ENCODE peak calls at places on chromosomes 3 and 15, in nine cellular contexts. N is right lobe of liver, J is A549, I is K562, T is right atrium auricular region, F is cardiac muscle cell, D is stomach, Q is PC-3, M is ovary. K is an unnamed sample.

GRCh38 chr3:156997351-156997750 is 162.6 kb downstream of the CCNL1 start:
- DNase-seq in T (no peak), F (peak; percentile 48), N (no peak), D (no peak), Q (no peak), I (no peak), J (no peak), M (no peak), K (no peak)

GRCh38 chr3:142470826-142471225 is 23.0 kb upstream of the XRN1 start:
- DNase-seq in F (no peak), I (no peak), D (no peak), M (no peak), T (no peak), Q (no peak), J (no peak), N (no peak), K (no peak)

GRCh38 chr3:101144080-101144479 is 150.9 kb upstream of the ABI3BP start:
- DNase-seq in J (no peak), N (no peak), Q (no peak), F (no peak), D (no peak), M (no peak), T (no peak), I (no peak), K (no peak)

GRCh38 chr3:156448300-156448699 is 106.6 kb downstream of the SSR3 start:
- DNase-seq in D (no peak), Q (peak; percentile 65), I (peak; percentile 68), N (no peak), J (peak; percentile 41), T (no peak), M (no peak), F (peak; percentile 53), K (no peak)

GRCh38 chr3:57939776-57940175 is 68.4 kb upstream of the FLNB start:
- DNase-seq in Q (no peak), T (peak; percentile 50), D (no peak), J (no peak), I (no peak), M (no peak), F (no peak), N (no peak), K (no peak)

GRCh38 chr15:62899090-62899493 is 143.5 kb upstream of the TPM1 start:
- DNase-seq in M (no peak), D (no peak), Q (peak; percentile 74), N (peak; percentile 90), I (no peak), J (peak; percentile 58), F (no peak), T (no peak), K (no peak)

GRCh38 chr15:34271493-34271892 is 46.7 kb downstream of the EMC4 start:
- DNase-seq in J (peak; percentile 52), I (no peak), M (no peak), F (peak; percentile 56), D (no peak), N (no peak), T (no peak), Q (peak; percentile 80), K (peak; percentile 75)

GRCh38 chr3:9820944-9821343 is 10.9 kb downstream of the TTLL3 start:
- DNase-seq in T (no peak), F (peak; percentile 41), I (no peak), D (no peak), Q (peak; percentile 53), J (peak; percentile 56), M (no peak), N (no peak), K (no peak)

GRCh38 chr15:43769584-43770228 is 7.1 kb downstream of the ELL3 start:
- DNase-seq in Q (peak; percentile 75), F (peak; percentile 77), I (peak; percentile 64), M (no peak), T (peak; percentile 75), J (peak; percentile 39), D (peak; percentile 54), N (no peak), K (peak; percentile 56)

GRCh38 chr3:25787689-25788088 is 2.2 kb upstream of the OXSM start:
- DNase-seq in F (no peak), D (no peak), J (no peak), Q (no peak), M (no peak), T (no peak), N (no peak), I (no peak), K (no peak)

GRCh38 chr15:77425104-77425503 is 4.4 kb downstream of the HMG20A start:
- DNase-seq in M (no peak), I (no peak), J (no peak), N (peak; percentile 55), F (no peak), T (no peak), Q (peak; percentile 63), D (no peak), K (no peak)

GRCh38 chr3:21621396-21621695 is 129.7 kb downstream of the ZNF385D start:
- DNase-seq in F (peak; percentile 56), D (no peak), N (peak; percentile 46), I (no peak), M (no peak), T (no peak), Q (peak; percentile 40), J (peak; percentile 4), K (no peak)

GRCh38 chr3:52026016-52026415 is 30.3 kb upstream of the RPL29 start:
- DNase-seq in T (no peak), I (no peak), M (no peak), J (no peak), F (no peak), D (no peak), N (no peak), Q (no peak), K (no peak)

GRCh38 chr3:111861396-111861795 is 2.3 kb downstream of the PHLDB2 start:
- DNase-seq in M (no peak), Q (no peak), D (no peak), I (no peak), F (no peak), N (no peak), T (no peak), J (no peak), K (no peak)

GRCh38 chr15:96323250-96324162 is 7.0 kb upstream of the NR2F2 start:
- DNase-seq in D (no peak), J (no peak), M (no peak), I (no peak), Q (no peak), N (no peak), T (no peak), F (no peak), K (no peak)
- H3K4me1 ChIP-seq in D (peaks cover 61% of the 10 kb centered on the region), J (peaks cover 22% of the 10 kb centered on the region), M (peaks cover 6% of the 10 kb centered on the region), I (peaks cover 12% of the 10 kb centered on the region), Q (peaks cover 37% of the 10 kb centered on the region), N (peaks cover 9% of the 10 kb centered on the region), T (peaks cover 28% of the 10 kb centered on the region), F (peaks cover 7% of the 10 kb centered on the region), K (no peaks in the 10 kb centered on the region)

GRCh38 chr3:38538773-38539353 is 42.7 kb downstream of the EXOG start:
- DNase-seq in M (no peak), T (no peak), I (no peak), F (no peak), D (no peak), Q (no peak), N (no peak), J (no peak), K (no peak)
- H3K4me1 ChIP-seq in M (no peaks in the 10 kb centered on the region), T (peaks cover 67% of the 10 kb centered on the region), I (peaks cover under 1% of the 10 kb centered on the region), F (peaks cover 2% of the 10 kb centered on the region), D (no peaks in the 10 kb centered on the region), Q (no peaks in the 10 kb centered on the region), N (no peaks in the 10 kb centered on the region), J (no peaks in the 10 kb centered on the region), K (no peaks in the 10 kb centered on the region)

GRCh38 chr3:99699841-99700240 is 61.4 kb downstream of the COL8A1 start:
- DNase-seq in T (no peak), Q (no peak), F (peak; percentile 75), I (no peak), J (no peak), M (no peak), N (no peak), D (no peak), K (no peak)

GRCh38 chr3:99703535-99703934 is 65.1 kb downstream of the COL8A1 start:
- DNase-seq in M (no peak), T (no peak), J (no peak), I (no peak), Q (no peak), F (no peak), N (no peak), D (no peak), K (no peak)

GRCh38 chr3:99700637-99701268 is 62.4 kb downstream of the COL8A1 start:
- DNase-seq in T (no peak), F (peak; percentile 63), N (no peak), D (no peak), J (no peak), M (no peak), Q (no peak), I (no peak), K (no peak)

GRCh38 chr3:99704417-99704816 is 66.0 kb downstream of the COL8A1 start:
- DNase-seq in F (no peak), I (no peak), M (no peak), Q (no peak), T (no peak), D (no peak), N (no peak), J (no peak), K (no peak)

DNA sequence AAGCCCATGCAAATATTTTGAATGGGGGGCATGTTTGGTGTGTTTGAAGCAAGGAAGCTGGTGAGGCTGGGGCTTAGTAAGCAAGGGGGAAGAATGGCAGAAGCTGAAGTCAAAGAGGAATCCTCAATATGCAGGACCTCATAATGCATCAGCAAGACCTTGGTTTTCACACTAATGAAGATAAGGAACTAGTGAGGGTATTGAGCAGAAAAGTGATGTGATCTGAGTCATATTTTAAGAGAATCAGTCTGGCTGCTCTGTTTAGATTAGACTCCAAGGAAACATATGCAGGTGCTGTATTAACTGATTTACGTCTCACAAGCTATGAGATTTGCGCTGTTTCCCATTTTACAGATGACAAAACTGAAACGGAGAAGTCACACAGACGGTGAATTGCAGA is 64.6 kb downstream of the COL8A1 start:
- DNase-seq in D (no peak), N (no peak), J (no peak), I (no peak), M (no peak), Q (no peak), F (no peak), T (no peak), K (no peak)
- H3K4me1 ChIP-seq in D (no peaks in the 10 kb centered on the region), N (no peaks in the 10 kb centered on the region), J (no peaks in the 10 kb centered on the region), I (no peaks in the 10 kb centered on the region), M (peaks cover 4% of the 10 kb centered on the region), Q (no peaks in the 10 kb centered on the region), F (peaks cover 3% of the 10 kb centered on the region), T (peaks cover 17% of the 10 kb centered on the region), K (no peaks in the 10 kb centered on the region)

GRCh38 chr3:37997791-37998370 is 7.3 kb downstream of the VILL start:
- DNase-seq in N (no peak), I (no peak), D (peak; percentile 30), M (peak; percentile 40), Q (no peak), F (no peak), T (no peak), J (no peak), K (peak; percentile 27)

GRCh38 chr3:37999836-38000235 is 9.2 kb downstream of the VILL start:
- DNase-seq in Q (no peak), M (peak; percentile 17), N (no peak), J (no peak), I (no peak), T (no peak), D (peak; percentile 20), F (no peak), K (no peak)

GRCh38 chr3:37995652-37996641 is 5.4 kb downstream of the VILL start:
- DNase-seq in T (no peak), N (no peak), F (no peak), M (no peak), Q (peak; percentile 30), D (peak; percentile 22), J (no peak), I (no peak), K (peak; percentile 5)

GRCh38 chr3:37996785-37997301 is 6.3 kb downstream of the VILL start:
- DNase-seq in D (peak; percentile 87), Q (peak; percentile 96), M (peak; percentile 63), F (peak; percentile 81), I (peak; percentile 84), N (peak; percentile 76), T (peak; percentile 83), J (peak; percentile 86), K (peak; percentile 93)

GRCh38 chr3:37997321-37997720 is 6.7 kb downstream of the VILL start:
- DNase-seq in D (peak; percentile 23), M (no peak), Q (no peak), I (no peak), N (no peak), T (no peak), J (no peak), F (no peak), K (peak; percentile 9)
- H3K4me1 ChIP-seq in D (peaks cover 85% of the 10 kb centered on the region), M (peaks cover 8% of the 10 kb centered on the region), Q (peaks cover 17% of the 10 kb centered on the region), I (peaks cover 56% of the 10 kb centered on the region), N (peaks cover 7% of the 10 kb centered on the region), T (peaks cover 34% of the 10 kb centered on the region), J (peaks cover 11% of the 10 kb centered on the region), F (no peaks in the 10 kb centered on the region), K (peaks cover 24% of the 10 kb centered on the region)